ENCODE peak calls at places on chromosomes 4 and X, in six cellular contexts. A is HT-29, G is OCI-LY7, R is NCI-H1436, I is colonic mucosa, Y is GM12864. O is an unnamed sample.

GRCh38 chr4:168319486-168320019 is 1.0 kb upstream of the DDX60 start:
- DNase-seq in A (no peak), R (no peak), Y (no peak), I (no peak), G (no peak), O (no peak)

GRCh38 chr4:141246243-141246642 is 25.5 kb downstream of the ZNF330 start:
- DNase-seq in R (no peak), A (no peak), I (no peak), Y (no peak), G (no peak), O (no peak)

GRCh38 chrX:129741880-129742758 is 3.3 kb downstream of the XPNPEP2 start:
- DNase-seq in A (no peak), G (no peak), Y (no peak), I (no peak), R (no peak), O (no peak)

GRCh38 chr4:85929926-85930325 is 429.9 kb downstream of the MAPK10 start:
- DNase-seq in R (peak), G (no peak), A (peak), Y (no peak), I (peak), O (no peak)

GRCh38 chr4:56086073-56086521 is 137.4 kb downstream of the CEP135 start:
- DNase-seq in Y (no peak), G (no peak), A (no peak), I (no peak), R (no peak), O (peak)

GRCh38 chr4:80266267-80266901 is at the start of gene FGF5:
- DNase-seq in A (no peak), Y (no peak), R (peak), I (no peak), G (no peak), O (no peak)

GRCh38 chr4:24795666-24796381 is 451 bp downstream of the SOD3 start:
- DNase-seq in Y (no peak), I (no peak), G (no peak), A (peak), R (no peak), O (no peak)

GRCh38 chrX:19679787-19680186 is 164.5 kb upstream of the MAP3K15 start:
- DNase-seq in R (no peak), I (no peak), A (no peak), Y (no peak), G (no peak), O (peak)

GRCh38 chr4:24121395-24122175 is 231.7 kb upstream of the PPARGC1A start:
- DNase-seq in G (no peak), R (no peak), Y (no peak), A (no peak), I (no peak), O (no peak)

GRCh38 chr4:183758006-183758734 is 99.1 kb downstream of the TRAPPC11 start:
- DNase-seq in R (no peak), A (no peak), G (no peak), I (peak), Y (no peak), O (no peak)

GRCh38 chr4:150155391-150155790 is 77.1 kb downstream of the DCLK2 start:
- DNase-seq in I (no peak), G (no peak), A (no peak), R (no peak), Y (no peak), O (no peak)

GRCh38 chrX:38275615-38276014 is 51.7 kb downstream of the RPGR start:
- DNase-seq in G (no peak), I (no peak), Y (no peak), R (no peak), A (no peak), O (no peak)

GRCh38 chr4:83387922-83388676 is 53.5 kb upstream of the HPSE start:
- DNase-seq in G (peak), R (no peak), I (no peak), A (no peak), Y (no peak), O (no peak)

GRCh38 chrX:37905436-37906147 is 58.2 kb upstream of the DYNLT3 start:
- DNase-seq in I (no peak), A (peak), R (no peak), G (no peak), Y (no peak), O (peak)

GRCh38 chr4:5462896-5463295 is 245.5 kb downstream of the EVC2 start:
- DNase-seq in A (no peak), G (no peak), I (no peak), R (no peak), Y (no peak), O (no peak)

GRCh38 chr4:13409324-13409723 is 74.8 kb downstream of the RAB28 start:
- DNase-seq in Y (no peak), R (no peak), G (no peak), I (no peak), A (no peak), O (no peak)

GRCh38 chr4:56271121-56271520 is 116.2 kb downstream of the AASDH start:
- DNase-seq in G (no peak), R (no peak), Y (no peak), A (peak), I (no peak), O (no peak)

GRCh38 chrX:25198253-25198652 is 182.5 kb upstream of the ARX start:
- DNase-seq in A (no peak), G (no peak), Y (no peak), R (no peak), I (no peak), O (no peak)

GRCh38 chrX:619812-620493 is 10.6 kb upstream of the SHOX start:
- DNase-seq in I (no peak), G (no peak), A (no peak), R (no peak), Y (no peak), O (no peak)

GRCh38 chr4:56158483-56158882 is 209.7 kb downstream of the CEP135 start:
- DNase-seq in R (no peak), G (no peak), I (peak), Y (no peak), A (peak), O (no peak)

GRCh38 chr4:149604827-149605226 is 210.8 kb downstream of the IQCM start:
- DNase-seq in R (no peak), I (no peak), A (no peak), Y (no peak), G (no peak), O (no peak)

GRCh38 chr4:41535911-41536361 is 2.0 kb upstream of the LIMCH1 start:
- DNase-seq in A (no peak), G (no peak), Y (no peak), R (no peak), I (no peak), O (no peak)

GRCh38 chr4:52783069-52783468 is 31.8 kb upstream of the ERVMER34-1 start:
- DNase-seq in A (no peak), I (no peak), Y (no peak), G (no peak), R (no peak), O (no peak)

GRCh38 chr4:77564231-77564630 is 41.4 kb upstream of the CXCL13 start:
- DNase-seq in R (no peak), Y (no peak), G (no peak), I (peak), A (no peak), O (no peak)

GRCh38 chr4:127698789-127699200 is 31.4 kb upstream of the SLC25A31 start:
- DNase-seq in G (no peak), R (no peak), I (no peak), A (no peak), Y (peak), O (no peak)

GRCh38 chr4:36712013-36712412 is 430.6 kb downstream of the DTHD1 start:
- DNase-seq in R (no peak), G (no peak), I (no peak), Y (no peak), A (no peak), O (no peak)

O was measured in LoVo.